ENCODE peak calls at places on chromosomes 11 and 22, in seven cellular contexts. Q is fibroblast of lung, X is H1, V is suprapubic skin, G is PC-3, S is AG09309, U is neural progenitor cell. T is an unnamed sample.

GRCh38 chr22:41123151-41123550 is 30.8 kb downstream of the EP300 start:
- DNase-seq in S (no peak), Q (no peak), G (no peak), X (no peak), V (no peak), U (no peak), T (no peak)

GRCh38 chr11:104161751-104162450 is 2.0 kb downstream of the PDGFD start:
- DNase-seq in V (no peak), S (no peak), U (no peak), X (no peak), Q (no peak), G (no peak), T (no peak)

GRCh38 chr22:23856721-23857605 is 712 bp upstream of the SLC2A11 start:
- DNase-seq in Q (peak; percentile 31), V (no peak), G (no peak), X (peak; percentile 72), U (peak; percentile 75), S (no peak), T (no peak)

GRCh38 chr11:72085836-72086475 is 5.3 kb downstream of the LRRC51 start:
- DNase-seq in X (no peak), S (no peak), G (no peak), U (no peak), Q (no peak), V (no peak), T (no peak)

GRCh38 chr11:36425593-36426206 is 84.4 kb downstream of the TRAF6 start:
- DNase-seq in G (no peak), S (no peak), U (no peak), Q (peak; percentile 23), V (no peak), X (no peak), T (no peak)

GRCh38 chr11:1071571-1072115 is 3.0 kb upstream of the MUC2 start:
- DNase-seq in V (peak; percentile 71), G (no peak), Q (no peak), X (peak; percentile 41), S (no peak), U (no peak), T (no peak)

GRCh38 chr11:37988031-37988430 is 1390.0 kb upstream of the RAG2 start:
- DNase-seq in V (no peak), Q (peak; percentile 86), S (no peak), G (no peak), X (no peak), U (no peak), T (no peak)

GRCh38 chr11:111351374-111352081 is 27.5 kb downstream of the POU2AF1 start:
- DNase-seq in U (no peak), S (no peak), Q (no peak), V (no peak), X (no peak), G (no peak), T (no peak)

GRCh38 chr11:69218946-69219720 is 63.4 kb downstream of the SMIM38 start:
- DNase-seq in X (peak; percentile 34), S (no peak), G (no peak), Q (no peak), V (no peak), U (no peak), T (peak; percentile 54)

GRCh38 chr22:36417281-36417686 is 29.5 kb upstream of the MYH9 start:
- DNase-seq in X (no peak), G (peak; percentile 90), Q (peak; percentile 38), U (no peak), S (no peak), V (no peak), T (no peak)

GRCh38 chr11:115776916-115777315 is 272.7 kb upstream of the CADM1 start:
- DNase-seq in U (no peak), S (no peak), G (no peak), V (no peak), X (no peak), Q (no peak), T (no peak)

GRCh38 chr22:41603873-41604332 is 14.3 kb upstream of the PMM1 start:
- DNase-seq in X (no peak), Q (no peak), S (no peak), G (no peak), U (no peak), V (no peak), T (no peak)

GRCh38 chr11:10293423-10294288 is at the start of gene SBF2:
- DNase-seq in X (peak; percentile 93), S (no peak), Q (peak; percentile 94), V (peak; percentile 90), G (peak; percentile 89), U (peak; percentile 97), T (peak; percentile 95)

GRCh38 chr22:42960146-42960509 is 54.8 kb downstream of the PACSIN2 start:
- DNase-seq in U (no peak), Q (no peak), X (no peak), S (no peak), G (no peak), V (peak; percentile 48), T (no peak)

GRCh38 chr11:94876645-94877445 is 96.5 kb downstream of the CWC15 start:
- DNase-seq in G (peak; percentile 84), S (peak; percentile 92), V (no peak), X (no peak), U (no peak), Q (peak; percentile 96), T (peak; percentile 90)

GRCh38 chr22:47168900-47169800 is 406.7 kb downstream of the TBC1D22A start:
- DNase-seq in G (peak; percentile 23), Q (no peak), V (peak; percentile 71), X (peak; percentile 66), S (no peak), U (peak; percentile 35), T (no peak)

GRCh38 chr11:117818036-117818858 is 6.3 kb downstream of the FXYD2 start:
- DNase-seq in U (no peak), X (no peak), V (no peak), G (peak; percentile 48), S (no peak), Q (peak; percentile 31), T (no peak)

GRCh38 chr11:69284081-69284511 is 9.9 kb upstream of the MYEOV start:
- DNase-seq in Q (no peak), S (no peak), G (no peak), V (no peak), X (no peak), U (no peak), T (no peak)

GRCh38 chr11:1053121-1053901 is 16.8 kb upstream of the MUC6 start:
- DNase-seq in U (no peak), G (peak; percentile 27), S (no peak), Q (no peak), V (no peak), X (no peak), T (no peak)

GRCh38 chr11:10379022-10379421 is 74.1 kb downstream of the ADM start:
- DNase-seq in Q (peak; percentile 45), U (peak; percentile 55), S (no peak), V (no peak), G (peak; percentile 43), X (peak; percentile 57), T (no peak)

GRCh38 chr11:104588975-104589374 is 309.3 kb downstream of the CASP12 start:
- DNase-seq in X (no peak), G (no peak), S (no peak), U (no peak), V (no peak), Q (peak; percentile 50), T (no peak)

GRCh38 chr22:48953103-48953720 is 874.5 kb downstream of the BRD1 start:
- DNase-seq in V (no peak), Q (no peak), G (no peak), S (no peak), U (no peak), X (peak; percentile 10), T (peak; percentile 53)

GRCh38 chr11:61874460-61874809 is 16.9 kb downstream of the FADS3 start:
- DNase-seq in V (no peak), S (no peak), Q (no peak), X (no peak), G (peak; percentile 29), U (no peak), T (no peak)

GRCh38 chr22:37981282-37982011 is 2.9 kb downstream of the SOX10 start:
- DNase-seq in S (no peak), X (no peak), V (no peak), G (no peak), U (no peak), Q (no peak), T (no peak)

GRCh38 chr22:37982151-37982838 is 2.1 kb downstream of the SOX10 start:
- DNase-seq in Q (no peak), V (no peak), G (no peak), S (no peak), X (no peak), U (no peak), T (no peak)

GRCh38 chr22:37983860-37984791 is at the start of gene SOX10:
- DNase-seq in S (no peak), U (peak; percentile 73), G (no peak), V (no peak), X (peak; percentile 70), Q (no peak), T (no peak)

GRCh38 chr22:37985050-37985585 is 763 bp upstream of the SOX10 start:
- DNase-seq in U (no peak), Q (no peak), X (no peak), V (no peak), G (no peak), S (no peak), T (no peak)

GRCh38 chr22:37982938-37983859 is 1.2 kb downstream of the SOX10 start:
- DNase-seq in S (no peak), U (peak; percentile 71), G (no peak), Q (no peak), V (no peak), X (peak; percentile 96), T (no peak)
- TF ChIP-seq CTCF in S (peak; percentile 21), U (peak; percentile 82), G (no peak), Q (no peak), V (no peak), X (peak; percentile 76), T (peak; percentile 13)

DNA sequence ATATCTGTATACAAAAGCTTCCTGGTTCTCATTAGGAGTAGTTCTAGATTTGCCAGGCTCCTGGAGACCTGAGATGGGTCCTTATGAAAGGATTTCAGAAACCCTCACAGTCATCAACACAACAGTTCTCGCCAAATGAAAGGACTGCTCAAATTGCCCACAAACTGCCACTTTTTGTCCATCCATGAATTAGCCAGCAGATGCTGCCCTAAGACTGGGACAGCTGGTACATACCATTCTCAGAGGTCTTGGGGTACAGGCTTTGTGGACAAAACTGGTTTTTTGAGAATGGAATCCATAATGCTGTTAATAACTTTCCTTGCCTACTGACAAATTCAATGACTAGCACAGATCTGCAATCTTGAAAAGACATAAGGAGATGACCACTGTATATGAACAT is 23.4 kb upstream of the BDNF start:
- DNase-seq in G (no peak), V (no peak), U (no peak), Q (no peak), S (no peak), X (no peak), T (no peak)
- TF ChIP-seq CTCF in G (no peak), V (no peak), U (peak; percentile 18), Q (no peak), S (peak; percentile 49), X (peak; percentile 46), T (no peak)

GRCh38 chr22:26479043-26479791 is 4.4 kb downstream of the HPS4 start:
- DNase-seq in U (no peak), S (no peak), V (no peak), X (no peak), G (no peak), Q (no peak), T (no peak)
- TF ChIP-seq CTCF in U (no peak), S (no peak), V (no peak), X (no peak), G (no peak), Q (no peak), T (no peak)

DNA sequence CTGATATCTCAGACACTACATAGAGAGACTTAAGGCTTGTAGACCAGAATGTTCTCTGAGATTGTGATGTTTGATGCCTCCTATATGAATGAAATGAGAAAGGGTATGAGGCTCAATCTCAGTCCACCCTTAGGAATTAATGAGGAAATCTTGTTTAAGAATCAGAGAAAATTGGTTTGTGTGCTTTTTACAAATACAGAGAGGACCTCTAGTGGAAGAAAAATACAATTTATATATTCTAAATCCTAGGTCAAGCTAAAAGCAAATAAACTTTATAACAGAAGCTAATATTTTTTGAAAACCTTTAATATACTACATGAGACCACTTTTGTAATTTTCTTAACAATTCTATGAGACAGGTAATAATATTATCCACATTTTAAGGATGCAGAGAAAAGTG is 5.0 kb upstream of the OR52H1 start:
- DNase-seq in X (no peak), U (no peak), V (no peak), G (peak; percentile 7), S (no peak), Q (no peak), T (no peak)
- TF ChIP-seq CTCF in X (no peak), U (peak; percentile 33), V (no peak), G (peak; percentile 52), S (no peak), Q (no peak), T (peak; percentile 37)

T was measured in osteocyte.